ENCODE peak calls at places on chromosomes 6 and 20, in eight cellular contexts. K is spleen, Z is GM13977, J is A673, W is fibroblast of the aortic adventitia, E is ovary, C is HCT116, R is brain microvascular endothelial cell. N is an unnamed sample.

GRCh38 chr6:13014551-13015378 is 298.2 kb downstream of the PHACTR1 start:
- DNase-seq in K (no peak), E (no peak), Z (peak), W (no peak), C (no peak), R (no peak), J (no peak), N (no peak)

GRCh38 chr6:55449219-55449618 is 122.0 kb downstream of the GFRAL start:
- DNase-seq in W (no peak), K (no peak), C (no peak), Z (no peak), E (no peak), J (peak), R (no peak), N (peak)

GRCh38 chr6:30037182-30037788 is 23.8 kb upstream of the POLR1H start:
- DNase-seq in R (peak), K (no peak), C (no peak), E (no peak), W (peak), Z (peak), J (peak), N (peak)

GRCh38 chr6:42454428-42454791 is 2.7 kb upstream of the TRERF1 start:
- DNase-seq in E (no peak), K (no peak), R (no peak), C (no peak), W (peak), Z (no peak), J (no peak), N (no peak)

GRCh38 chr6:101845172-101845571 is 451.7 kb downstream of the GRIK2 start:
- DNase-seq in J (no peak), R (no peak), Z (no peak), W (no peak), E (no peak), C (no peak), K (no peak), N (no peak)

GRCh38 chr6:82988904-82989303 is 76.7 kb downstream of the UBE3D start:
- DNase-seq in R (peak), Z (no peak), J (no peak), C (no peak), K (no peak), W (peak), E (no peak), N (no peak)

GRCh38 chr6:89818977-89819335 is 638 bp downstream of the MDN1 start:
- DNase-seq in K (no peak), E (no peak), W (peak), J (peak), Z (no peak), R (peak), C (no peak), N (peak)

GRCh38 chr20:8155848-8156602 is 24.0 kb downstream of the PLCB1 start:
- DNase-seq in K (no peak), R (peak), J (no peak), C (no peak), E (no peak), Z (no peak), W (peak), N (no peak)

GRCh38 chr6:38489951-38490350 is 149.8 kb downstream of the BTBD9 start:
- DNase-seq in K (no peak), C (no peak), Z (no peak), W (peak), J (no peak), R (peak), E (no peak), N (no peak)

GRCh38 chr6:71531841-71532240 is 243.2 kb downstream of the OGFRL1 start:
- DNase-seq in Z (no peak), E (no peak), K (no peak), J (no peak), C (no peak), W (no peak), R (no peak), N (no peak)

GRCh38 chr6:2085657-2086056 is 159.7 kb downstream of the GMDS start:
- DNase-seq in R (no peak), J (no peak), C (no peak), Z (no peak), E (no peak), K (no peak), W (no peak), N (peak)

GRCh38 chr6:152587473-152587872 is 49.7 kb downstream of the SYNE1 start:
- DNase-seq in W (no peak), J (no peak), R (no peak), E (no peak), K (no peak), C (no peak), Z (no peak), N (no peak)

GRCh38 chr6:163585932-163586437 is 171.5 kb downstream of the QKI start:
- DNase-seq in J (peak), W (peak), Z (no peak), K (no peak), C (peak), R (peak), E (no peak), N (peak)

GRCh38 chr6:145688493-145688905 is 46.8 kb downstream of the EPM2A start:
- DNase-seq in W (peak), J (no peak), R (no peak), Z (no peak), C (no peak), E (no peak), K (no peak), N (peak)

GRCh38 chr6:6332240-6332639 is 11.8 kb upstream of the F13A1 start:
- DNase-seq in J (no peak), W (no peak), R (no peak), Z (no peak), C (no peak), K (no peak), E (no peak), N (no peak)

GRCh38 chr6:15442467-15442866 is 196.6 kb downstream of the JARID2 start:
- DNase-seq in K (no peak), J (peak), C (no peak), Z (no peak), W (no peak), E (no peak), R (no peak), N (no peak)

GRCh38 chr6:135382182-135382628 is 115.3 kb downstream of the AHI1 start:
- DNase-seq in Z (peak), R (no peak), C (no peak), J (no peak), E (no peak), W (no peak), K (no peak), N (no peak)

GRCh38 chr20:57392130-57392445 is 892 bp downstream of the RBM38 start:
- DNase-seq in W (no peak), Z (peak), J (peak), C (no peak), E (no peak), K (no peak), R (no peak), N (no peak)

GRCh38 chr6:41257369-41258195 is 28.9 kb downstream of the TREM1 start:
- DNase-seq in J (peak), K (no peak), W (peak), C (no peak), R (peak), E (peak), Z (no peak), N (peak)

GRCh38 chr6:47106216-47106615 is 64.1 kb upstream of the ADGRF1 start:
- DNase-seq in Z (no peak), J (no peak), W (no peak), E (no peak), C (no peak), K (no peak), R (no peak), N (no peak)

GRCh38 chr6:16179970-16180431 is 51.1 kb downstream of the MYLIP start:
- DNase-seq in Z (no peak), E (no peak), K (no peak), J (no peak), W (no peak), C (no peak), R (no peak), N (no peak)

GRCh38 chr6:79544299-79544927 is 7.2 kb upstream of the LCA5 start:
- DNase-seq in E (no peak), Z (no peak), J (peak), K (no peak), R (peak), W (peak), C (no peak), N (no peak)

GRCh38 chr20:16732506-16733152 is 2.8 kb downstream of the SNRPB2 start:
- DNase-seq in K (no peak), R (no peak), W (no peak), J (no peak), C (no peak), E (no peak), Z (no peak), N (no peak)

GRCh38 chr6:43707767-43708166 is 20.2 kb upstream of the MRPS18A start:
- DNase-seq in W (no peak), J (no peak), Z (no peak), K (no peak), C (no peak), E (no peak), R (no peak), N (no peak)

GRCh38 chr6:38404355-38404754 is 235.4 kb downstream of the BTBD9 start:
- DNase-seq in J (peak), C (no peak), Z (no peak), K (no peak), R (no peak), E (no peak), W (peak), N (peak)

GRCh38 chr6:138336221-138336620 is 41.5 kb upstream of the SMIM28 start:
- DNase-seq in W (no peak), C (no peak), Z (no peak), K (no peak), J (no peak), R (no peak), E (no peak), N (no peak)

GRCh38 chr6:149961728-149962425 is 1.9 kb upstream of the ULBP1 start:
- DNase-seq in R (no peak), W (no peak), K (no peak), Z (no peak), J (peak), C (peak), E (no peak), N (peak)
- TF ChIP-seq CTCF in R (peak), W (peak), K (no peak), Z (no peak), J (peak), C (peak), E (no peak), N (peak)

GRCh38 chr6:81075974-81076373 is 676.5 kb downstream of the TENT5A start:
- DNase-seq in C (peak), J (peak), R (peak), E (no peak), K (no peak), W (peak), Z (no peak), N (peak)
- TF ChIP-seq CTCF in C (peak), J (peak), R (peak), E (no peak), K (no peak), W (peak), Z (peak), N (peak)

GRCh38 chr20:49028684-49029083 is 17.4 kb upstream of the CSE1L start:
- DNase-seq in Z (no peak), C (no peak), E (no peak), W (peak), J (peak), R (peak), K (no peak), N (peak)
- TF ChIP-seq CTCF in Z (peak), C (peak), E (no peak), W (peak), J (peak), R (peak), K (no peak), N (peak)

GRCh38 chr6:34791842-34792604 is at the start of gene BLTP3A:
- DNase-seq in W (peak), K (peak), R (peak), C (peak), Z (peak), J (peak), E (peak), N (peak)

GRCh38 chr6:34793877-34794276 is 2.0 kb downstream of the BLTP3A start:
- DNase-seq in J (no peak), R (no peak), C (no peak), K (no peak), W (no peak), Z (no peak), E (no peak), N (no peak)

GRCh38 chr6:34788111-34788510 is 3.8 kb upstream of the BLTP3A start:
- DNase-seq in K (no peak), Z (no peak), E (no peak), R (no peak), W (no peak), C (no peak), J (no peak), N (no peak)

GRCh38 chr6:34792605-34793500 is 970 bp downstream of the BLTP3A start:
- DNase-seq in J (peak), R (peak), E (peak), C (no peak), K (peak), W (peak), Z (peak), N (peak)

GRCh38 chr6:34791164-34791841 is 580 bp upstream of the BLTP3A start:
- DNase-seq in K (peak), Z (peak), W (no peak), E (peak), R (no peak), J (no peak), C (peak), N (peak)
- TF ChIP-seq CTCF in K (no peak), Z (peak), W (peak), E (no peak), R (peak), J (peak), C (peak), N (no peak)

GRCh38 chr20:2276015-2276414 is 19.8 kb upstream of the TGM3 start:
- DNase-seq in R (no peak), K (no peak), C (no peak), Z (no peak), E (no peak), W (no peak), J (no peak), N (no peak)
- TF ChIP-seq CTCF in R (no peak), K (no peak), C (no peak), Z (no peak), E (no peak), W (no peak), J (no peak), N (no peak)

GRCh38 chr6:95545691-95546090 is 31.6 kb upstream of the MANEA start:
- DNase-seq in C (no peak), R (no peak), K (no peak), J (no peak), W (no peak), Z (no peak), E (no peak), N (no peak)

GRCh38 chr6:95544517-95545225 is 32.7 kb upstream of the MANEA start:
- DNase-seq in E (no peak), Z (no peak), R (no peak), K (no peak), W (no peak), C (no peak), J (no peak), N (no peak)

GRCh38 chr6:95545226-95545625 is 32.1 kb upstream of the MANEA start:
- DNase-seq in J (no peak), K (no peak), Z (no peak), C (no peak), W (no peak), R (no peak), E (no peak), N (no peak)

GRCh38 chr6:95547043-95547442 is 30.3 kb upstream of the MANEA start:
- DNase-seq in R (no peak), C (no peak), W (no peak), K (no peak), Z (no peak), E (no peak), J (no peak), N (no peak)

DNA sequence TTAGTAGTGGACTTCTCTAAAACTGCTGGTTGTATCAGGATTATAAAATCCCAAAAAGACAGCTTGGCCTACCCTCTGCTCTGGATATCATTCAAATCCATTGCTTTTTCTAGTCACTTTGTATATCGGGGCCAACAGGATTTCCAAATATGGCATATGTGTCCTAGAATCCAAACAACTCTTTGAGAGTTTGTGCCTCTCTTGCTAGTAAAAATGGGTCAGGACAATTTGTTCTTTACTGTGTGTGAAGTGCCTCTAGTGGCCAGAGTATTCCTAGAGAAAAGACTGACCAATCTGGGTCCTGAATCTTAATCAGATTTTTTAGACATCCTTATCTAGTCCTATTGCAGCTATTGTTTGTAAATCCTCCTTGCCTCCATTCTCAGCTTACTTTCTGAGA is 33.5 kb upstream of the MANEA start:
- DNase-seq in E (no peak), Z (no peak), K (no peak), R (no peak), C (no peak), J (no peak), W (no peak), N (no peak)
- TF ChIP-seq CTCF in E (no peak), Z (no peak), K (no peak), R (no peak), C (peak), J (no peak), W (no peak), N (no peak)

N was measured in MCF 10A.